ENCODE peak calls at places on chromosomes 3 and 15, in six cellular contexts. V is stromal cell of bone marrow, S is brain microvascular endothelial cell, Y is NCI-H1048, J is MCF 10A, C is lung microvascular endothelial cell. X is an unnamed sample.

GRCh38 chr3:194322701-194323174 is 28.4 kb downstream of the CPN2 start:
- DNase-seq in V (peak), S (peak), Y (no peak), J (peak), C (peak), X (no peak)

GRCh38 chr3:71087109-71088018 is 496.2 kb downstream of the FOXP1 start:
- DNase-seq in V (no peak), S (peak), Y (no peak), J (peak), C (no peak), X (no peak)

GRCh38 chr3:36941162-36941561 is 3.7 kb downstream of the TRANK1 start:
- DNase-seq in V (no peak), S (no peak), Y (no peak), J (no peak), C (no peak), X (no peak)

GRCh38 chr15:91031796-91032195 is 9.4 kb upstream of the VPS33B start:
- DNase-seq in V (no peak), S (no peak), Y (no peak), J (no peak), C (no peak), X (no peak)

GRCh38 chr3:87298111-87298718 is 21.8 kb upstream of the POU1F1 start:
- DNase-seq in V (peak), S (no peak), Y (peak), J (peak), C (peak), X (no peak)

GRCh38 chr3:146160964-146161724 is at the start of gene PLOD2:
- DNase-seq in V (peak), S (peak), Y (peak), J (peak), C (peak), X (peak)

GRCh38 chr15:45102226-45102625 is 11.7 kb downstream of the DUOX2 start:
- DNase-seq in V (no peak), S (no peak), Y (no peak), J (no peak), C (no peak), X (no peak)

GRCh38 chr3:197746801-197747237 is 2.9 kb upstream of the FYTTD1 start:
- DNase-seq in V (no peak), S (no peak), Y (no peak), J (no peak), C (no peak), X (no peak)

GRCh38 chr15:74174966-74175270 is 1.4 kb downstream of the ISLR start:
- DNase-seq in V (no peak), S (no peak), Y (no peak), J (no peak), C (no peak), X (no peak)

GRCh38 chr15:36029606-36030005 is 483.6 kb upstream of the DPH6 start:
- DNase-seq in V (peak), S (peak), Y (no peak), J (no peak), C (no peak), X (no peak)

GRCh38 chr15:40539030-40539429 is 25.8 kb downstream of the CCDC32 start:
- DNase-seq in V (no peak), S (no peak), Y (no peak), J (no peak), C (no peak), X (no peak)

GRCh38 chr15:100809587-100809986 is 70.0 kb upstream of the ALDH1A3 start:
- DNase-seq in V (no peak), S (peak), Y (no peak), J (no peak), C (no peak), X (no peak)

GRCh38 chr15:58039260-58040035 is 26.1 kb downstream of the ALDH1A2 start:
- DNase-seq in V (no peak), S (no peak), Y (no peak), J (no peak), C (peak), X (no peak)

GRCh38 chr15:70284438-70285214 is 186.9 kb upstream of the TLE3 start:
- DNase-seq in V (no peak), S (no peak), Y (no peak), J (no peak), C (no peak), X (peak)

GRCh38 chr3:51568041-51568440 is 29.5 kb downstream of the RAD54L2 start:
- DNase-seq in V (no peak), S (no peak), Y (no peak), J (no peak), C (no peak), X (no peak)

GRCh38 chr3:63967675-63968611 is 55.4 kb downstream of the PSMD6 start:
- DNase-seq in V (peak), S (peak), Y (no peak), J (peak), C (peak), X (peak)

GRCh38 chr15:37072181-37072580 is 28.2 kb downstream of the MEIS2 start:
- DNase-seq in V (no peak), S (no peak), Y (no peak), J (no peak), C (no peak), X (no peak)

GRCh38 chr3:34863485-34863884 is 775.8 kb upstream of the ARPP21 start:
- DNase-seq in V (no peak), S (no peak), Y (no peak), J (no peak), C (no peak), X (no peak)

GRCh38 chr3:123076112-123076495 is 9.3 kb downstream of the PDIA5 start:
- DNase-seq in V (no peak), S (no peak), Y (no peak), J (no peak), C (no peak), X (no peak)

GRCh38 chr15:77456746-77457618 is 36.3 kb downstream of the HMG20A start:
- DNase-seq in V (no peak), S (no peak), Y (no peak), J (no peak), C (no peak), X (no peak)

GRCh38 chr3:194487289-194488006 is 646 bp upstream of the ATP13A3 start:
- DNase-seq in V (no peak), S (no peak), Y (no peak), J (no peak), C (peak), X (peak)

GRCh38 chr3:46899151-46900006 is 21.9 kb downstream of the PTH1R start:
- DNase-seq in V (no peak), S (no peak), Y (no peak), J (no peak), C (no peak), X (peak)

X was measured in Right ventricle myocardium superior.